ENCODE peak calls at places on chromosome 2, in eight cellular contexts. B, R, T, J, Y, H, X and E are unnamed samples.

GRCh38 chr2:239420077-239420476 is 19.3 kb upstream of the HDAC4 start:
- DNase-seq in X (no peak), J (no peak), Y (no peak), R (no peak), B (no peak), H (no peak), T (no peak), E (no peak)

GRCh38 chr2:46275995-46276394 is 21.2 kb upstream of the EPAS1 start:
- DNase-seq in B (no peak), Y (no peak), X (no peak), J (no peak), T (peak), R (peak), H (no peak), E (no peak)

GRCh38 chr2:189629553-189630453 is 31.5 kb upstream of the ASNSD1 start:
- DNase-seq in T (no peak), J (no peak), B (peak), R (no peak), X (no peak), Y (no peak), H (no peak), E (no peak)

GRCh38 chr2:71864085-71864484 is 283.6 kb downstream of the CYP26B1 start:
- DNase-seq in R (no peak), H (no peak), B (no peak), T (no peak), X (no peak), Y (no peak), J (no peak), E (no peak)

GRCh38 chr2:46876741-46877384 is 38.7 kb downstream of the MCFD2 start:
- DNase-seq in R (peak), H (peak), Y (no peak), X (peak), T (no peak), J (peak), B (peak), E (no peak)

GRCh38 chr2:232133078-232133477 is 171.6 kb downstream of the DIS3L2 start:
- DNase-seq in Y (no peak), H (no peak), B (no peak), R (peak), J (no peak), X (no peak), T (no peak), E (no peak)

GRCh38 chr2:128642801-128643200 is 324.1 kb upstream of the HS6ST1 start:
- DNase-seq in R (no peak), H (no peak), Y (no peak), T (peak), X (no peak), J (no peak), B (no peak), E (peak)

GRCh38 chr2:160033732-160034392 is 28.6 kb downstream of the PLA2R1 start:
- DNase-seq in B (peak), T (no peak), H (no peak), Y (no peak), J (no peak), R (no peak), X (peak), E (no peak)

GRCh38 chr2:4135765-4136164 is 432.4 kb downstream of the DCDC2C start:
- DNase-seq in J (no peak), X (no peak), T (no peak), Y (no peak), R (no peak), B (no peak), H (peak), E (no peak)

GRCh38 chr2:39266906-39267434 is 23.2 kb upstream of the CDKL4 start:
- DNase-seq in R (no peak), B (peak), X (no peak), Y (peak), H (no peak), J (no peak), T (no peak), E (no peak)

GRCh38 chr2:24814498-24814897 is 21.3 kb downstream of the CENPO start:
- DNase-seq in R (no peak), B (no peak), J (no peak), Y (no peak), H (no peak), T (no peak), X (no peak), E (no peak)

GRCh38 chr2:148124271-148124670 is 103.4 kb downstream of the MBD5 start:
- DNase-seq in H (no peak), X (no peak), T (no peak), J (no peak), Y (no peak), R (no peak), B (no peak), E (no peak)

GRCh38 chr2:240452471-240453256 is 17.2 kb downstream of the GPC1 start:
- DNase-seq in R (peak), H (peak), Y (no peak), X (no peak), B (peak), J (peak), T (peak), E (no peak)

GRCh38 chr2:25877431-25878360 is 591 bp downstream of the ASXL2 start:
- DNase-seq in B (peak), R (peak), Y (no peak), J (peak), T (peak), X (no peak), H (peak), E (peak)

GRCh38 chr2:20391951-20392699 is 41.5 kb upstream of the PUM2 start:
- DNase-seq in T (no peak), X (no peak), B (no peak), R (no peak), J (peak), H (no peak), Y (no peak), E (no peak)

GRCh38 chr2:240220371-240220770 is 79.9 kb upstream of the OTOS start:
- DNase-seq in Y (no peak), J (peak), B (peak), H (no peak), X (peak), T (no peak), R (no peak), E (no peak)

GRCh38 chr2:45332567-45332966 is 278.5 kb downstream of the SRBD1 start:
- DNase-seq in X (no peak), R (no peak), J (no peak), B (no peak), H (no peak), T (no peak), Y (no peak), E (no peak)

GRCh38 chr2:158381205-158381604 is 75.3 kb downstream of the CCDC148 start:
- DNase-seq in R (no peak), Y (no peak), T (no peak), B (no peak), J (no peak), H (no peak), X (no peak), E (no peak)

GRCh38 chr2:29059612-29060011 is 14.7 kb downstream of the PCARE start:
- DNase-seq in H (no peak), Y (no peak), J (no peak), B (no peak), R (no peak), X (no peak), T (no peak), E (no peak)

GRCh38 chr2:95315801-95316411 is 18.8 kb downstream of the KCNIP3 start:
- DNase-seq in H (no peak), B (peak), X (peak), T (peak), J (peak), R (no peak), Y (no peak), E (no peak)

GRCh38 chr2:61550375-61551209 is 12.4 kb upstream of the XPO1 start:
- DNase-seq in T (no peak), B (no peak), J (no peak), X (no peak), Y (no peak), R (no peak), H (no peak), E (no peak)

GRCh38 chr2:63614448-63614968 is 25.7 kb downstream of the MDH1 start:
- DNase-seq in R (peak), T (no peak), H (no peak), B (peak), Y (peak), X (peak), J (peak), E (no peak)

GRCh38 chr2:124482551-124482950 is 457.5 kb downstream of the CNTNAP5 start:
- DNase-seq in B (no peak), J (no peak), Y (no peak), X (no peak), H (no peak), R (peak), T (no peak), E (no peak)

GRCh38 chr2:98805412-98806265 is 74.7 kb upstream of the MGAT4A start:
- DNase-seq in X (peak), J (no peak), Y (no peak), R (peak), H (peak), B (peak), T (no peak), E (no peak)

GRCh38 chr2:224579411-224579810 is 5.8 kb downstream of the CUL3 start:
- DNase-seq in X (no peak), H (no peak), R (no peak), Y (no peak), J (no peak), T (no peak), B (peak), E (no peak)

GRCh38 chr2:71499691-71500090 is 46.3 kb downstream of the DYSF start:
- DNase-seq in B (no peak), J (no peak), R (no peak), H (no peak), Y (no peak), X (no peak), T (no peak), E (no peak)

GRCh38 chr2:39948016-39948719 is 169.1 kb upstream of the THUMPD2 start:
- DNase-seq in B (peak), H (no peak), J (no peak), Y (no peak), T (no peak), X (peak), R (no peak), E (no peak)

GRCh38 chr2:207128867-207129266 is 36.9 kb downstream of the KLF7 start:
- DNase-seq in H (no peak), X (no peak), B (no peak), R (no peak), J (no peak), Y (no peak), T (no peak), E (no peak)

GRCh38 chr2:163775304-163775703 is 39.5 kb upstream of the FIGN start:
- DNase-seq in H (no peak), T (no peak), B (no peak), R (no peak), Y (no peak), J (no peak), X (no peak), E (no peak)

GRCh38 chr2:219689676-219690628 is 62.5 kb downstream of the SLC4A3 start:
- DNase-seq in R (peak), H (peak), J (peak), X (peak), B (peak), Y (no peak), T (no peak), E (no peak)

GRCh38 chr2:36444206-36444605 is 88.6 kb downstream of the CRIM1 start:
- DNase-seq in J (no peak), R (no peak), Y (no peak), X (no peak), B (no peak), H (no peak), T (no peak), E (no peak)

GRCh38 chr2:216855079-216855478 is 4.8 kb downstream of the TNP1 start:
- DNase-seq in T (no peak), X (no peak), J (no peak), Y (no peak), B (no peak), R (no peak), H (no peak), E (no peak)

GRCh38 chr2:54207666-54208195 is 48.3 kb downstream of the TSPYL6 start:
- DNase-seq in T (no peak), R (no peak), B (peak), X (no peak), H (no peak), Y (no peak), J (no peak), E (no peak)

GRCh38 chr2:200747668-200748618 is 63.8 kb upstream of the BZW1 start:
- DNase-seq in R (no peak), X (peak), H (no peak), T (no peak), Y (peak), B (peak), J (peak), E (no peak)

GRCh38 chr2:199771948-199772692 is 78.9 kb downstream of the FTCDNL1 start:
- DNase-seq in Y (no peak), H (no peak), T (no peak), J (no peak), B (no peak), R (no peak), X (no peak), E (no peak)

GRCh38 chr2:151053661-151053990 is 208.0 kb downstream of the RBM43 start:
- DNase-seq in H (no peak), R (no peak), T (no peak), Y (no peak), B (no peak), X (no peak), J (no peak), E (no peak)

GRCh38 chr2:130767408-130767775 is 12.1 kb downstream of the AMER3 start:
- DNase-seq in X (no peak), R (no peak), H (no peak), B (no peak), Y (no peak), J (no peak), T (peak), E (no peak)

GRCh38 chr2:229130522-229130921 is 140.6 kb downstream of the PID1 start:
- DNase-seq in X (no peak), B (no peak), H (no peak), R (no peak), J (no peak), Y (no peak), T (no peak), E (no peak)

GRCh38 chr2:238727585-238728321 is 120.1 kb upstream of the TWIST2 start:
- DNase-seq in Y (peak), X (peak), R (no peak), T (no peak), J (no peak), H (peak), B (peak), E (no peak)

GRCh38 chr2:7077660-7078278 is 160.6 kb downstream of the RNF144A start:
- DNase-seq in B (no peak), Y (no peak), J (no peak), H (no peak), X (no peak), T (no peak), R (no peak), E (no peak)
- TF ChIP-seq CTCF in B (no peak), Y (no peak), J (no peak), H (no peak), X (no peak), T (no peak), R (no peak), E (no peak)

DNA sequence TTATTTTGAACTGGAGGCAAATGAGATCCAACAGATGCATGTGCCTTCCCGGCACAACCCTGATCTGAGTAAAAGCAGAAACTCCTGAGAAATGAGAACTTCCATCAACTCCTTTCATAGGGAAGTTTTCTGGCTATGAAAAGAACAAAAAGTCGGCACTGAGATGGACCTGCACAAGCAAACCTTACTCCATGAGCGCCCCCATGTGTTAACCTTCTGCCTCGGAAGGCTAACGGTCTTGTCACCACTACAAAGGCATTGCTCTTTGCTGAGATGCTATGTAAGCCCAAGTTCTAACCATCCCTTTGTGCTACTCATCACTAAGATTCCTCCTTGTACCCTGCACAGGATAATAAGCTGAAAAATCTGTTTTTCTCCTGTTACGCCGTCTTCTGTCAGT is 57.3 kb upstream of the SULT1C3 start:
- DNase-seq in T (no peak), Y (no peak), J (peak), R (peak), X (no peak), H (no peak), B (no peak), E (no peak)
- TF ChIP-seq CTCF in T (no peak), Y (peak), J (peak), R (peak), X (peak), H (no peak), B (no peak), E (no peak)

DNA sequence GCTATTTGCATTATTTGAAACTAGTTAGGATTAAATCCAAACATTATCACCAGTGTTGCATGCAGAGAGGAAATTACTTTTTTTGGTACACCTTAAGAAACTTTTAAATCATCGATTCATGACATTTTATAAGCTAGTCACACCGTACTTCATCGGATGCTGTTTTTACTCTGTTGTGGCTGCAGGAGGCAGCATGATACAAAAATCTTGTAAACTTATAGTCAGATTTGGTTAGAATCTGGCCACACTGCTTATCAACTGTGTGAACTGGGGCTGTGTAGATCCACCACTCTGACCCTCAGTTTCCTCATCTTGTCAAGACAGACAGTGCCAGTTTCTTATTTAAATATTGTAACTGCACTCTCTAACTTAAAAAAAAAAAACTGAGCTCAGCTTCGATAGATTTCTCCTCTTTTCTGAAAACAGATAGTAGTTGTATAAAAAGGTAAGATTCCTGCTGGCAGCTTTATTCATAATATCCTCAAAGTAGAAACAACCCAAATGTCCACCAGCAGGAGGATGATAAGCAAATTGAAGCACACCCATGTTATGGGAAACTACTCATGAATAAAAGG is 77.8 kb downstream of the RAPGEF4 start:
- DNase-seq in J (peak), Y (no peak), R (no peak), T (no peak), B (peak), H (peak), X (no peak), E (no peak)
- TF ChIP-seq CTCF in J (peak), Y (peak), R (peak), T (no peak), B (peak), H (peak), X (peak), E (no peak)

GRCh38 chr2:127027715-127028114 is 79.2 kb downstream of the BIN1 start:
- DNase-seq in Y (no peak), T (no peak), J (no peak), B (no peak), R (no peak), X (no peak), H (no peak), E (no peak)
- TF ChIP-seq CTCF in Y (no peak), T (no peak), J (peak), B (no peak), R (peak), X (no peak), H (no peak), E (no peak)

GRCh38 chr2:49687873-49688272 is 533.6 kb upstream of the FSHR start:
- DNase-seq in J (no peak), R (no peak), Y (no peak), B (no peak), X (no peak), T (no peak), H (no peak), E (no peak)
- TF ChIP-seq CTCF in J (peak), R (peak), Y (no peak), B (peak), X (no peak), T (no peak), H (peak), E (no peak)

DNA sequence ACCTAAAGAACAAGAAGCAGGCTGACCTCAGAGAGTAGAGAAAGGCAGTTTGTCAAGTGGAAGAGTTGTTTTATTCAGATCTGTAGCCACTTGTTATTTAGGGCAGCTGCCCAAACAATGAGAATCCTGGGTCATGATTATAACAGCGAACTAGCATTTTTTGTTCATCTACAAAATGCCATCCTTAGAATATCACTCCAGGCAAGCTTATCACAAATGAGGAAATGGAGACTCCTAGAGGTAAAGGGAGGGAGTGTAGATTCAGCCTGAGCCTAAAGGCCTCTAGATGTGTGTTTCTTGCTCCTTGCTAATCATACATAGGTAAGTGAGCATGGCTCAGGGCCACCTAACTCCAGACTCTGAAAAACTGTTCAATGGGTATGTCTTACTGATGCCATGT is 126.1 kb downstream of the HNMT start:
- DNase-seq in H (peak), Y (no peak), J (no peak), T (no peak), X (no peak), R (no peak), B (peak), E (no peak)
- TF ChIP-seq CTCF in H (peak), Y (peak), J (peak), T (no peak), X (peak), R (peak), B (peak), E (no peak)

DNA sequence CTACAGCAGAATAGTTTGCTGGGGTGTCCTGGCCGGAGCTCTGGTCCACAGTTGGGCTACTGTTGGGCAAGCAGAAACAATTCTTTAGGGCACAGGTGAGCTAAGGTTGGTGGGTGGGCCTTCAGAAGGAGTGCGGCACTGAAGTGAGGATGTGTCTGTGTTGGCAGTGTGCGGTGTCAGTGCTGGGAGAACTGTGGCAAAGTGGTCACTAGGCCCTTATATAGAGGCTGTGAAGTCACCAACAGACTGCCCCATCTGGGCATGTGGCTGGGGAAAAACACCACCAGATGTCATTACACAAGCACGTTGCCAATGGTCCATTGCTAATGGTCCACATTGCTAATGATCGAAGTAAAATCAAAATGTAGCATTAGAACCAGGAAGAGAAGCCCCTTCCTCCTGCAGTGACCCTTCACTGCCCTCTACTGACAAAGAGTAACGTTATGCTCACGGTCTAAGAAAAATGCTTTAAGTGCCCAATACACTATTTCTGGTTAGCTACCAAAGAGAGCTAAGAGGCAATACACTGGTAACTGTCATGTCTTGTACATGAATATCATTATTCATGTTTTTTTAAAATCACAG is 21.3 kb downstream of the SCN1A start:
- DNase-seq in R (peak), X (no peak), J (no peak), T (no peak), Y (no peak), B (peak), H (no peak), E (no peak)
- TF ChIP-seq CTCF in R (peak), X (peak), J (no peak), T (no peak), Y (peak), B (peak), H (no peak), E (no peak)

DNA sequence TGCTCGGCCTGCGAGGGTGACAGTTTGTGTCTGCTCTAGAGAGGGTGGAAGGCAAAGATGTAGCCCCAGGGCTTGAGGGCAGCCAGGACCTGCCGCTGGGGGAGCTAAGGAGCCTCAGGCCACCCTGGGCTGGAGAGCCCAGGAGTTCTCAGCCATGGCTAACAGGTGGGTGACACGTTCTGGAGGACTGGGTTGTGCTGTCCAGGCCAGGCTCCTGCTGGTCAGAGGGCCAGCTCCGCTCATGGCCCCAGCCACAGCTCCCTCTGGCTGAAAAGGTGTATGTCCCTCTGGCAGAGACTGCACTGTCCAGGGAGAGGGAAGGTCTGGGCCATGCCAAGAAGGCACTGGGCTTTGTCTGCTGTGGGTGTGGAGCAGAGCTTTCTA is 19.2 kb downstream of the TMEM185B start:
- DNase-seq in J (no peak), Y (no peak), B (no peak), T (no peak), H (no peak), X (no peak), R (no peak), E (no peak)
- TF ChIP-seq CTCF in J (peak), Y (no peak), B (peak), T (no peak), H (no peak), X (peak), R (peak), E (no peak)